ENCODE peak calls at places on chromosomes 11 and 22, in six cellular contexts. B is heart left ventricle, V is testis, W is fibroblast of lung, M is AG04450, C is mammary epithelial cell. R is an unnamed sample.

GRCh38 chr11:133898031-133898769 is 52.9 kb upstream of the SPATA19 start:
- DNase-seq in B (no peak), V (peak; percentile 12), W (no peak), M (no peak), C (no peak), R (no peak)

GRCh38 chr11:72711141-72711540 is 36.9 kb upstream of the PDE2A start:
- DNase-seq in B (peak; percentile 16), V (no peak), W (no peak), M (no peak), C (no peak), R (no peak)

GRCh38 chr11:35065566-35065965 is 73.4 kb upstream of the CD44 start:
- DNase-seq in B (no peak), V (no peak), W (peak; percentile 29), M (no peak), C (no peak), R (no peak)

GRCh38 chr22:38655532-38656255 is 498 bp downstream of the FAM227A start:
- DNase-seq in B (peak; percentile 28), V (no peak), W (peak; percentile 16), M (no peak), C (no peak), R (peak; percentile 22)

GRCh38 chr22:17106161-17106784 is 14.9 kb downstream of the TMEM121B start:
- DNase-seq in B (no peak), V (no peak), W (no peak), M (no peak), C (no peak), R (peak; percentile 91)

GRCh38 chr11:8841899-8842298 is 69.1 kb upstream of the AKIP1 start:
- DNase-seq in B (no peak), V (no peak), W (no peak), M (no peak), C (no peak), R (no peak)

GRCh38 chr11:7056828-7057513 is 31.8 kb upstream of the RBMXL2 start:
- DNase-seq in B (no peak), V (no peak), W (peak; percentile 1), M (no peak), C (no peak), R (no peak)

GRCh38 chr22:38974170-38974825 is 7.8 kb upstream of the APOBEC3B start:
- DNase-seq in B (no peak), V (no peak), W (no peak), M (no peak), C (no peak), R (no peak)

GRCh38 chr11:70876685-70877084 is 375.7 kb downstream of the SHANK2 start:
- DNase-seq in B (no peak), V (no peak), W (no peak), M (no peak), C (no peak), R (peak; percentile 30)

GRCh38 chr11:108708173-108708572 is 43.3 kb downstream of the DDX10 start:
- DNase-seq in B (no peak), V (no peak), W (no peak), M (no peak), C (no peak), R (no peak)

DNA sequence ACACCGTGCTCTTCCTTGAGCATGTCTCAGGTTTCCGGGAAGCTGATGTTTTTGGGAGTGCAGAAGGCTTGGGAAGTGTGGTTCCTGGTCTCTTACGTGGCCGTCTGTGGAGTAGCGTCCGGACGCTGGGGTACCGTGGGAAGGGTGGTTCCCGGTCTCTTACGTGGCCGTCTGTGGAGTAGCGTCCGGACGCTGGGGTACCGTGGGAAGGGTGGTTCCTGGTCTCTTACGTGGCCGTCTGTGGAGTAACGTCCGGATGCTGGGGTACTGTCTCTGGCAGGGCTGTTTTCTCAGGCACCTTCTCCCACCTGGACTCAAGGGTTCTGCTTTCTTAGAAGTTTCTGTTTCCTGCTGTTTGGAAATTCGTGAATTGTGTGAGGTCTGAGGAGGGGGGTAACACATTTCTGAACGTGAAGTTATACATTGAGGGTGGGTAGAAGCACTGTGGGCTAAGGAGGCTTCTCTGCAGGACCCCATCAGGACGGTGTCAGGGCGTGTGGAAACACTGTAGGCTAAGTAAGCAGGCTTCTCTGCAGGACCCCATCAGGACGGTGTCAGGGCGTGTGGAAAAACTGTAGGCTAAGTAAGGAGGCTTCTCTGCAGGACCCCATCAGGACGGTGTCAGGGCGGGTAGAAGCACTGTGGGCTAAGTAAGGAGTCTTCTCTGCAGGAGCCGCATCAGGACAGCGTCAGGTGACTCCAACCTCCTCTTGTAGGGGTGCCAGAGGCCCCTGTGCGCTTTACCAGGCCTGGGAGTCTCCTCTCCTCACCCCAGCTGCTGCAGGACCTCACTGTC is 5.3 kb upstream of the IFITM3 start:
- DNase-seq in B (no peak), V (peak; percentile 14), W (no peak), M (no peak), C (no peak), R (no peak)
- H3K4me3 ChIP-seq in B (no peak overlapping the region), V (no peak overlapping the region), W (no peak overlapping the region), M (no peak overlapping the region), C (no peak overlapping the region), R (no peak overlapping the region)

GRCh38 chr11:73945396-73945795 is 5.4 kb upstream of the DNAJB13 start:
- DNase-seq in B (no peak), V (no peak), W (no peak), M (no peak), C (no peak), R (no peak)
- H3K27me3 ChIP-seq in B (no peaks in the 10 kb centered on the region), V (no peaks in the 10 kb centered on the region), W (no peaks in the 10 kb centered on the region), M (peaks cover 5% of the 10 kb centered on the region), C (no peaks in the 10 kb centered on the region), R (no peaks in the 10 kb centered on the region)

GRCh38 chr22:49960159-49960966 is at the start of gene PIM3:
- DNase-seq in B (peak; percentile 97), V (peak; percentile 95), W (peak; percentile 96), M (peak; percentile 85), C (peak; percentile 95), R (peak; percentile 95)
- TF ChIP-seq CTCF in B (no peak), V (no peak), W (no peak), M (no peak), C (no peak), R (no peak)

DNA sequence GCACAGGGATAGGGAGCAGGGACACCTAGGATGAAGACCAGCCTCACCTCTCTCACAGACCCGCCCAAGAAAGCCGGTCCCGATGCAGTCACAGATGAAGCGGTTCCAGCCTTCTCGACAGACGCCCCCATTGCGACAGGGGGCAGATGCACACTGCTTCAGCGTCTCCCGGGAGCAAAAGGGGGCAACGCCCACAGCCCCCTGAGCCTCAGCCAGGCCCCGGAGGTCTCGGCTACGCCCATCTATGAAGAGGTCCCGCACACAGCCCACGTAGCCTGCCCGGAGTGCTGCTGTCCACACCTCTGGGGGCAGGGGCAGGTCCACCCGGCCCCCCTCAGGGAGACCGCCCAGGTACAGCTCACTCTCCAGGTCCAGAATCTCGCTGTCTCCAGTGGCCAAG is 62.3 kb downstream of the NRXN2 start:
- DNase-seq in B (no peak), V (no peak), W (no peak), M (no peak), C (no peak), R (no peak)
- H3K4me3 ChIP-seq in B (no peak overlapping the region), V (peak overlapping the region; percentile 20), W (no peak overlapping the region), M (no peak overlapping the region), C (no peak overlapping the region), R (no peak overlapping the region)

GRCh38 chr11:120058931-120059330 is 79.0 kb downstream of the TRIM29 start:
- DNase-seq in B (no peak), V (no peak), W (no peak), M (no peak), C (no peak), R (no peak)
- H3K27me3 ChIP-seq in B (no peaks in the 10 kb centered on the region), V (no peaks in the 10 kb centered on the region), W (peaks cover 2% of the 10 kb centered on the region), M (peaks cover 33% of the 10 kb centered on the region), C (no peaks in the 10 kb centered on the region), R (no peaks in the 10 kb centered on the region)

R was measured in WERI-Rb-1.